ENCODE peak calls at places on chromosomes 12 and 14, in five cellular contexts. J is upper lobe of right lung, E is fibroblast of lung, V is left ventricle myocardium inferior, H is aorta. U is an unnamed sample. For H3K27me3 and H3K4me1, the result is how much of the 10 kb centered on the place peaks cover.

GRCh38 chr12:16606936-16607335 is 974 bp upstream of the LMO3 start:
- DNase-seq in J (no peak), E (no peak), V (no peak), H (no peak), U (peak)

GRCh38 chr14:87013583-87013982 is 979.4 kb downstream of the GALC start:
- DNase-seq in J (no peak), E (peak), V (no peak), H (no peak), U (no peak)

GRCh38 chr12:31589582-31589895 is 1.4 kb downstream of the DENND5B start:
- DNase-seq in J (peak), E (no peak), V (no peak), H (no peak), U (peak)

GRCh38 chr14:69151458-69152180 is 1.3 kb downstream of the DCAF5 start:
- DNase-seq in J (peak), E (peak), V (peak), H (peak), U (peak)

GRCh38 chr12:113154351-113154973 is 4.9 kb downstream of the CFAP73 start:
- DNase-seq in J (no peak), E (peak), V (no peak), H (no peak), U (no peak)

GRCh38 chr12:125013816-125014442 is 20.5 kb downstream of the BRI3BP start:
- DNase-seq in J (no peak), E (no peak), V (no peak), H (no peak), U (no peak)

GRCh38 chr14:29681308-29681707 is 246.3 kb downstream of the PRKD1 start:
- DNase-seq in J (no peak), E (no peak), V (no peak), H (no peak), U (no peak)

GRCh38 chr12:8559676-8560075 is 19.0 kb upstream of the CLEC4E start:
- DNase-seq in J (no peak), E (no peak), V (no peak), H (no peak), U (no peak)

GRCh38 chr12:104890463-104891096 is 67.5 kb downstream of the SLC41A2 start:
- DNase-seq in J (no peak), E (no peak), V (no peak), H (no peak), U (no peak)

GRCh38 chr14:100815478-100816285 is 10.2 kb upstream of the MEG3 start:
- DNase-seq in J (no peak), E (peak), V (no peak), H (peak), U (no peak)

GRCh38 chr12:68268971-68269370 is 15.6 kb upstream of the IL22 start:
- DNase-seq in J (no peak), E (peak), V (no peak), H (no peak), U (no peak)

GRCh38 chr12:121399391-121400331 is at the start of gene RNF34:
- DNase-seq in J (peak), E (peak), V (peak), H (peak), U (peak)

GRCh38 chr12:98767248-98767647 is 122.2 kb downstream of the APAF1 start:
- DNase-seq in J (no peak), E (no peak), V (no peak), H (no peak), U (no peak)

GRCh38 chr12:6535960-6536847 is 1.9 kb downstream of the GAPDH start:
- DNase-seq in J (no peak), E (no peak), V (no peak), H (no peak), U (no peak)

GRCh38 chr12:124259168-124260066 is 35.5 kb upstream of the RFLNA start:
- DNase-seq in J (no peak), E (peak), V (no peak), H (no peak), U (no peak)

GRCh38 chr12:86727151-86727550 is 471.0 kb upstream of the MGAT4C start:
- DNase-seq in J (no peak), E (peak), V (no peak), H (no peak), U (no peak)

GRCh38 chr14:45332360-45332988 is 79.5 kb upstream of the MIS18BP1 start:
- DNase-seq in J (no peak), E (no peak), V (no peak), H (no peak), U (no peak)

GRCh38 chr12:109981311-109981710 is 14.9 kb downstream of the GIT2 start:
- DNase-seq in J (no peak), E (no peak), V (no peak), H (no peak), U (no peak)

GRCh38 chr14:63249112-63249511 is 44.9 kb downstream of the RHOJ start:
- DNase-seq in J (no peak), E (no peak), V (no peak), H (no peak), U (no peak)

GRCh38 chr14:21476526-21476924 is 234 bp downstream of the RAB2B start:
- DNase-seq in J (peak), E (no peak), V (peak), H (peak), U (no peak)

GRCh38 chr12:23721268-23721667 is 228.2 kb downstream of the SOX5 start:
- DNase-seq in J (no peak), E (no peak), V (no peak), H (no peak), U (no peak)

GRCh38 chr14:105482486-105483110 is 4.1 kb upstream of the CRIP1 start:
- DNase-seq in J (no peak), E (no peak), V (no peak), H (no peak), U (no peak)

GRCh38 chr12:82912406-82912805 is 225.7 kb downstream of the TMTC2 start:
- DNase-seq in J (no peak), E (peak), V (no peak), H (no peak), U (no peak)

GRCh38 chr14:73567951-73568885 is 795 bp upstream of the ACOT2 start:
- DNase-seq in J (no peak), E (peak), V (no peak), H (no peak), U (no peak)

GRCh38 chr12:50282581-50283229 is 615 bp downstream of the LIMA1 start:
- DNase-seq in J (no peak), E (peak), V (no peak), H (no peak), U (no peak)

GRCh38 chr14:70472253-70473159 is 20.5 kb downstream of the ADAM21 start:
- DNase-seq in J (no peak), E (no peak), V (no peak), H (no peak), U (no peak)

GRCh38 chr12:43638786-43639185 is 86.8 kb upstream of the ADAMTS20 start:
- DNase-seq in J (no peak), E (no peak), V (no peak), H (no peak), U (no peak)

GRCh38 chr12:93563807-93564538 is 8.5 kb upstream of the SOCS2 start:
- DNase-seq in J (no peak), E (peak), V (no peak), H (no peak), U (no peak)

GRCh38 chr12:84822541-84822940 is 90.1 kb downstream of the SLC6A15 start:
- DNase-seq in J (no peak), E (peak), V (no peak), H (no peak), U (no peak)

GRCh38 chr12:54439521-54440255 is 20.6 kb upstream of the ITGA5 start:
- DNase-seq in J (no peak), E (peak), V (no peak), H (no peak), U (no peak)
- H3K27me3 ChIP-seq in J (under half), E (under half), V (under half), H (under half), U (under half)

GRCh38 chr12:13940466-13940865 is 40.9 kb downstream of the GRIN2B start:
- DNase-seq in J (no peak), E (no peak), V (no peak), H (no peak), U (no peak)

GRCh38 chr12:13941258-13942249 is 39.8 kb downstream of the GRIN2B start:
- DNase-seq in J (no peak), E (peak), V (no peak), H (no peak), U (peak)

GRCh38 chr12:13942826-13943225 is 38.6 kb downstream of the GRIN2B start:
- DNase-seq in J (no peak), E (no peak), V (no peak), H (no peak), U (no peak)

GRCh38 chr12:13937735-13938134 is 43.7 kb downstream of the GRIN2B start:
- DNase-seq in J (no peak), E (no peak), V (no peak), H (no peak), U (no peak)
- H3K4me3 ChIP-seq in J (no peak), E (no peak), V (no peak), H (no peak), U (no peak)

GRCh38 chr12:58416211-58416610 is 474.8 kb downstream of the ATP23 start:
- DNase-seq in J (no peak), E (peak), V (no peak), H (no peak), U (no peak)

GRCh38 chr12:58415716-58416115 is 474.3 kb downstream of the ATP23 start:
- DNase-seq in J (no peak), E (no peak), V (no peak), H (no peak), U (peak)

GRCh38 chr12:58414398-58414871 is 473.1 kb downstream of the ATP23 start:
- DNase-seq in J (no peak), E (peak), V (no peak), H (no peak), U (no peak)

GRCh38 chr12:58413794-58414193 is 472.4 kb downstream of the ATP23 start:
- DNase-seq in J (no peak), E (peak), V (no peak), H (no peak), U (no peak)

GRCh38 chr12:58412466-58412865 is 471.1 kb downstream of the ATP23 start:
- DNase-seq in J (no peak), E (no peak), V (no peak), H (no peak), U (no peak)
- H3K4me1 ChIP-seq in J (under half), E (under half), V (under half), H (under half), U (under half)

DNA sequence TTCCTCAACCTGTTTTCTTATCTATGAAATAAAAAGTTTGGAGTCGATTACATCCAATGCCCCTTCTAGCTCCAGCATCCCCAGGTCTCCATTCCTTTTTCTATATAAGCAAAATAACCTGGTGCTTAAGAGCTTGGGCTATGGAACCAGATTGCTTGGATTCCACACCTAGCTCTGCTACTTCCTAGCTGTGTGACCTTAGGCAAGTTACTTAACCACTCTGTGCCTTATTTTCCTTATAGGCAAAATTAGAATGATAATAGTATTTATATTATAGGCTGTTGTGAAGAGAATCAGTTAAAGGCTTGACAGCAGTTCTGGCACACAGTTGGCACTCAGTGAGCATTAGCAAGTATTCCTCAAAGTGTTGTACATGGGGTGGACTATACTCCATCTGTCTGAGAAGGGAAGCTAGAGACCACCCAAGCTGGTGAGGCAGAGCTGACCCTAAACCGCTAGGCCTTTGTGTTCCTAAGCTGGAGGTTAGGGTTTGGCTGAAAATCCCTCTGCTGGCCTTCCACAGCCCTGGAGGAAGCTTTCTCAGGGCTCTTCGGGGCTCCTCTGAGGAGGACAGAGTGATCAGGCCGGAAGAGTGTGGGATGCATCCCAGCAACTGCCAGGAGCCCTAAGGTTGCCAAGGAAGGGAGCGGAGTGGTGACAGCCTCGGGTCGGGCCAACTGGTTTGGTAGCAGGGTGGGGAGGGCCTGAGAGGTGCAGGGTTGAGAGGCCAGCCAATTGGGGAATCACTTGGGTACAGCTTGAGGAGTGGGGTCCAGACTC is 6.0 kb upstream of the KRT4 start:
- DNase-seq in J (no peak), E (no peak), V (no peak), H (no peak), U (no peak)
- H3K27me3 ChIP-seq in J (under half), E (under half), V (half or more), H (under half), U (under half)

GRCh38 chr12:57551637-57552305 is 1.9 kb downstream of the KIF5A start:
- DNase-seq in J (peak), E (no peak), V (no peak), H (no peak), U (no peak)
- H3K4me3 ChIP-seq in J (no peak), E (no peak), V (no peak), H (no peak), U (no peak)